ENCODE peak calls at places on chromosomes 5 and 9, in seven cellular contexts. One of them, this sample, is unnamed. For H3K9me3, the result is how much of the 10 kb centered on the place peaks cover.

GRCh38 chr5:119330367-119331183 is 25.2 kb upstream of the TNFAIP8 start:
- DNase-seq in uterus: no peak
- DNase-seq in adrenal gland: no peak
- DNase-seq in ovary: no peak
- DNase-seq in effector memory CD4-positive, alpha-beta T cell: peak
- DNase-seq in colonic mucosa: no peak
- DNase-seq in MM.1S: no peak
- DNase-seq in this sample: no peak

GRCh38 chr5:150516011-150516410 is 8.1 kb downstream of the NDST1 start:
- DNase-seq in uterus: no peak
- DNase-seq in adrenal gland: peak
- DNase-seq in ovary: peak
- DNase-seq in effector memory CD4-positive, alpha-beta T cell: no peak
- DNase-seq in colonic mucosa: no peak
- DNase-seq in MM.1S: no peak
- DNase-seq in this sample: peak

GRCh38 chr9:106284300-106284699 is 578.7 kb upstream of the ZNF462 start:
- DNase-seq in uterus: no peak
- DNase-seq in adrenal gland: no peak
- DNase-seq in ovary: no peak
- DNase-seq in effector memory CD4-positive, alpha-beta T cell: no peak
- DNase-seq in colonic mucosa: no peak
- DNase-seq in MM.1S: no peak
- DNase-seq in this sample: no peak

GRCh38 chr9:85173967-85174366 is 504.4 kb downstream of the NTRK2 start:
- DNase-seq in uterus: no peak
- DNase-seq in adrenal gland: no peak
- DNase-seq in ovary: no peak
- DNase-seq in effector memory CD4-positive, alpha-beta T cell: no peak
- DNase-seq in colonic mucosa: no peak
- DNase-seq in MM.1S: no peak
- DNase-seq in this sample: no peak

GRCh38 chr5:10235350-10235749 is 14.3 kb downstream of the ATPSCKMT start:
- DNase-seq in uterus: no peak
- DNase-seq in adrenal gland: no peak
- DNase-seq in ovary: no peak
- DNase-seq in effector memory CD4-positive, alpha-beta T cell: no peak
- DNase-seq in colonic mucosa: no peak
- DNase-seq in MM.1S: no peak
- DNase-seq in this sample: no peak

GRCh38 chr9:456365-456764 is 241.7 kb downstream of the DOCK8 start:
- DNase-seq in uterus: peak
- DNase-seq in adrenal gland: peak
- DNase-seq in ovary: no peak
- DNase-seq in effector memory CD4-positive, alpha-beta T cell: no peak
- DNase-seq in colonic mucosa: no peak
- DNase-seq in MM.1S: no peak
- DNase-seq in this sample: peak

GRCh38 chr5:71482132-71482531 is 26.7 kb downstream of the BDP1 start:
- DNase-seq in uterus: no peak
- DNase-seq in adrenal gland: peak
- DNase-seq in ovary: peak
- DNase-seq in effector memory CD4-positive, alpha-beta T cell: no peak
- DNase-seq in colonic mucosa: peak
- DNase-seq in MM.1S: no peak
- DNase-seq in this sample: peak

GRCh38 chr9:114366334-114367128 is 21.3 kb downstream of the AKNA start:
- DNase-seq in uterus: no peak
- DNase-seq in adrenal gland: no peak
- DNase-seq in ovary: no peak
- DNase-seq in effector memory CD4-positive, alpha-beta T cell: no peak
- DNase-seq in colonic mucosa: no peak
- DNase-seq in MM.1S: peak
- DNase-seq in this sample: peak

GRCh38 chr5:133321833-133322420 is 270.1 kb downstream of the HSPA4 start:
- DNase-seq in uterus: no peak
- DNase-seq in adrenal gland: no peak
- DNase-seq in ovary: no peak
- DNase-seq in effector memory CD4-positive, alpha-beta T cell: no peak
- DNase-seq in colonic mucosa: no peak
- DNase-seq in MM.1S: no peak
- DNase-seq in this sample: no peak

GRCh38 chr5:79518718-79519117 is 4.8 kb upstream of the HOMER1 start:
- DNase-seq in uterus: no peak
- DNase-seq in adrenal gland: no peak
- DNase-seq in ovary: no peak
- DNase-seq in effector memory CD4-positive, alpha-beta T cell: no peak
- DNase-seq in colonic mucosa: no peak
- DNase-seq in MM.1S: no peak
- DNase-seq in this sample: no peak

GRCh38 chr9:137449931-137450537 is 8.9 kb upstream of the ENTPD8 start:
- DNase-seq in uterus: no peak
- DNase-seq in adrenal gland: no peak
- DNase-seq in ovary: peak
- DNase-seq in effector memory CD4-positive, alpha-beta T cell: peak
- DNase-seq in colonic mucosa: peak
- DNase-seq in MM.1S: no peak
- DNase-seq in this sample: no peak

GRCh38 chr9:124285903-124286291 is 28.1 kb downstream of the NEK6 start:
- DNase-seq in uterus: peak
- DNase-seq in adrenal gland: peak
- DNase-seq in ovary: peak
- DNase-seq in effector memory CD4-positive, alpha-beta T cell: no peak
- DNase-seq in colonic mucosa: peak
- DNase-seq in MM.1S: peak
- DNase-seq in this sample: no peak

DNA sequence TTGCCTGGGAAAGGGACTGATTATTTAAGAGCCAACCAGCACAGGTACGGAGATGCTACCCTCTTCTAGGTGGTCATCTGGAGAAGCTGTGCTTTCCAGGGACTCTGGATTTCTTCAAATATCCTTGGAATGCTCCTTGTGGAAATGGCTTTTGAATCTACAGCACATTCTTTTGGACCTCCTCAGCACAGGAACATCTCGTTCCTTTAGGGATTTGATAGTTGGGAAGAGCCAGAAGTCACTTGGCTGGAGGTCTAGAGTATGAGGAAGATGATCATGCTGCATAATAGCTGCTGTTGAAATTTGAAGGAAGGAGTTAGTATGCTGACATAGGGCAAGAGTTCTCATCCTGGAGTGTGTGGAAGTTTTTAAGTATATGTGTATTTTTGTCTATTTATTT is 42.6 kb upstream of the ABCA1 start:
- DNase-seq in uterus: peak
- DNase-seq in adrenal gland: no peak
- DNase-seq in ovary: no peak
- DNase-seq in effector memory CD4-positive, alpha-beta T cell: no peak
- DNase-seq in colonic mucosa: no peak
- DNase-seq in MM.1S: no peak
- DNase-seq in this sample: no peak
- H3K27ac ChIP-seq in uterus: no peak
- H3K27ac ChIP-seq in adrenal gland: no peak
- H3K27ac ChIP-seq in ovary: no peak
- H3K27ac ChIP-seq in effector memory CD4-positive, alpha-beta T cell: no peak
- H3K27ac ChIP-seq in colonic mucosa: no peak
- H3K27ac ChIP-seq in MM.1S: no peak
- H3K27ac ChIP-seq in this sample: no peak

DNA sequence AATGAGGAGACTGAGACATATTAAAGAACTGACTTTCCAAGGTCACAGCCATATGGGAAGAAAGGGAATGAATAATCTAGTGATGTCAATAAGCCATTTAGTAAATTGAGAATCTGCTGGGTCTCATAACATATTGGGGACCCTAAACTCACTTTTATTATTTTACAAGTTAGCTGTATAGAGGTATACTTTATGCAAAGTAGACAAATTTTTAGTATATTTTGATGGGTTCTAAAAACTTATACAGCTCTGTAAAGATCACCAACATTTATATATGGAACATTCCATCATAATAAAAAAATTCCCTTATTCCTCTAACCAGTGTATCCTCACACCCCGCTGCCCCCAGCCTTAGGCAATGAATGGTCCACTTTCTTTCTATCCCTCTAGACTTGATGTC is 35.7 kb upstream of the ZNF510 start:
- DNase-seq in uterus: no peak
- DNase-seq in adrenal gland: no peak
- DNase-seq in ovary: no peak
- DNase-seq in effector memory CD4-positive, alpha-beta T cell: no peak
- DNase-seq in colonic mucosa: no peak
- DNase-seq in MM.1S: no peak
- DNase-seq in this sample: no peak
- H3K9me3 ChIP-seq in uterus: under half
- H3K9me3 ChIP-seq in adrenal gland: under half
- H3K9me3 ChIP-seq in ovary: under half
- H3K9me3 ChIP-seq in effector memory CD4-positive, alpha-beta T cell: under half
- H3K9me3 ChIP-seq in colonic mucosa: under half
- H3K9me3 ChIP-seq in MM.1S: under half
- H3K9me3 ChIP-seq in this sample: under half

DNA sequence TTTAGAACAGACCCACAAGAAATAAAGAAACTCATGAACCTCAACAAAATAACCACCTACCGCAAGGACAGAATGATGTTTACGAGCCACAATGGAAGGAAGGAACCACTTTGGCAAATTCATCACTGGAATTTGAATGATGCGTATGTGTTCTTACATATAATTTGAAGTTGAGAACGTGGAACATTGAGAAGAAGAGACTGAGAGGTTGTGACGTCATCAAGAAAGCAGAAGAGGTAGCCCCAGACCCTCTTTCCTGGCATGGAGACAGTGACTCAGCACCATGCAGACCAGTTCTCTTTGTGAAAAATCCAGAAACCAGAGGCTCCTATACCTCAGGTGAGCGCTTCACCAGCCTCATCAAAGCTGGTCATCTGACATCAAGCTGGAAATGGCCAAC is 124.5 kb downstream of the PDZD2 start:
- DNase-seq in uterus: no peak
- DNase-seq in adrenal gland: no peak
- DNase-seq in ovary: no peak
- DNase-seq in effector memory CD4-positive, alpha-beta T cell: no peak
- DNase-seq in colonic mucosa: no peak
- DNase-seq in MM.1S: no peak
- DNase-seq in this sample: no peak
- H3K27ac ChIP-seq in uterus: no peak
- H3K27ac ChIP-seq in adrenal gland: no peak
- H3K27ac ChIP-seq in ovary: no peak
- H3K27ac ChIP-seq in effector memory CD4-positive, alpha-beta T cell: no peak
- H3K27ac ChIP-seq in colonic mucosa: no peak
- H3K27ac ChIP-seq in MM.1S: no peak
- H3K27ac ChIP-seq in this sample: no peak

GRCh38 chr5:4579679-4580078 is 560.5 kb upstream of the ADAMTS16 start:
- DNase-seq in uterus: no peak
- DNase-seq in adrenal gland: no peak
- DNase-seq in ovary: no peak
- DNase-seq in effector memory CD4-positive, alpha-beta T cell: no peak
- DNase-seq in colonic mucosa: no peak
- DNase-seq in MM.1S: no peak
- DNase-seq in this sample: no peak

GRCh38 chr5:4572713-4573112 is 567.4 kb upstream of the ADAMTS16 start:
- DNase-seq in uterus: no peak
- DNase-seq in adrenal gland: no peak
- DNase-seq in ovary: no peak
- DNase-seq in effector memory CD4-positive, alpha-beta T cell: no peak
- DNase-seq in colonic mucosa: no peak
- DNase-seq in MM.1S: no peak
- DNase-seq in this sample: no peak

GRCh38 chr5:4572297-4572696 is 567.8 kb upstream of the ADAMTS16 start:
- DNase-seq in uterus: no peak
- DNase-seq in adrenal gland: no peak
- DNase-seq in ovary: no peak
- DNase-seq in effector memory CD4-positive, alpha-beta T cell: no peak
- DNase-seq in colonic mucosa: no peak
- DNase-seq in MM.1S: no peak
- DNase-seq in this sample: no peak

GRCh38 chr5:4576161-4576748 is 563.9 kb upstream of the ADAMTS16 start:
- DNase-seq in uterus: no peak
- DNase-seq in adrenal gland: no peak
- DNase-seq in ovary: no peak
- DNase-seq in effector memory CD4-positive, alpha-beta T cell: no peak
- DNase-seq in colonic mucosa: no peak
- DNase-seq in MM.1S: no peak
- DNase-seq in this sample: no peak

DNA sequence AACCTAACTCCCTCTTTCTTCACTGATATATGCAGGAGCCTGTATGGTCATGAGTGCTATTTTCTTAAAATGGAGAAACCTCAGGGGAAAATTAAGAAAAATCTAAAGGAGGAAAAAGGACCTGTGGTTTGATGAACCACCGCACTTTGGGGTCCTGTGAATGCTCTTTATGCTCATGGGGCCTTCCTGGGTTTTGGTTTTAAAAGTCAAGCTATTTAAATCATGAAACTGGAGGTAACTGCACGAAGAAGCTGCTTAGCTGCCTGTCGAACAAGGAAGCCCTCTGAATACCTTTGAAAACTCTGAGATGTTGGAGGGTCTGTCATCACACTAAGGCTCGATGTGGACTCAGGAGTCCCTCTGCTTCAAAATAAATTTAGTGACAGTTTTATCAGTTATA is 564.5 kb upstream of the ADAMTS16 start:
- DNase-seq in uterus: no peak
- DNase-seq in adrenal gland: no peak
- DNase-seq in ovary: no peak
- DNase-seq in effector memory CD4-positive, alpha-beta T cell: no peak
- DNase-seq in colonic mucosa: no peak
- DNase-seq in MM.1S: no peak
- DNase-seq in this sample: no peak
- H3K9me3 ChIP-seq in uterus: under half
- H3K9me3 ChIP-seq in adrenal gland: under half
- H3K9me3 ChIP-seq in ovary: under half
- H3K9me3 ChIP-seq in effector memory CD4-positive, alpha-beta T cell: under half
- H3K9me3 ChIP-seq in colonic mucosa: under half
- H3K9me3 ChIP-seq in MM.1S: under half
- H3K9me3 ChIP-seq in this sample: under half